ENCODE peak calls at places on chromosomes 6 and 20, in ten cellular contexts. G, K, D, F, N, I, T, P, B and X are unnamed samples. For H3K4me1 and H3K27me3, the result is how much of the 10 kb centered on the place peaks cover.

GRCh38 chr6:107635058-107635515 is 145.2 kb downstream of the SOBP start:
- DNase-seq in G (no peak), K (no peak), D (no peak), F (no peak), N (no peak), I (no peak), T (no peak), P (peak), B (peak), X (no peak)

GRCh38 chr6:170166511-170167122 is 124.3 kb downstream of the DLL1 start:
- DNase-seq in G (no peak), K (no peak), D (no peak), F (no peak), N (no peak), I (no peak), T (peak), P (no peak), B (no peak), X (peak)

GRCh38 chr6:165850434-165851019 is 187.5 kb upstream of the PDE10A start:
- DNase-seq in G (peak), K (peak), D (peak), F (peak), N (no peak), I (peak), T (peak), P (peak), B (peak), X (peak)

GRCh38 chr6:162056745-162057144 is 670.8 kb downstream of the PRKN start:
- DNase-seq in G (no peak), K (no peak), D (peak), F (no peak), N (no peak), I (no peak), T (peak), P (peak), B (peak), X (no peak)

GRCh38 chr6:110329348-110329728 is 28.8 kb downstream of the METTL24 start:
- DNase-seq in G (peak), K (no peak), D (no peak), F (no peak), N (no peak), I (no peak), T (no peak), P (no peak), B (no peak), X (no peak)

GRCh38 chr20:46520976-46521579 is 7.7 kb upstream of the ZNF334 start:
- DNase-seq in G (no peak), K (peak), D (peak), F (no peak), N (no peak), I (peak), T (peak), P (peak), B (peak), X (no peak)

GRCh38 chr20:63739129-63740069 is at the start of gene SLC2A4RG:
- DNase-seq in G (peak), K (peak), D (peak), F (peak), N (peak), I (peak), T (peak), P (peak), B (peak), X (peak)

GRCh38 chr6:118918326-118918725 is 16.6 kb downstream of the MCM9 start:
- DNase-seq in G (no peak), K (no peak), D (no peak), F (no peak), N (no peak), I (no peak), T (no peak), P (no peak), B (no peak), X (no peak)

GRCh38 chr20:6705106-6705766 is 62.2 kb upstream of the BMP2 start:
- DNase-seq in G (no peak), K (no peak), D (no peak), F (no peak), N (no peak), I (no peak), T (no peak), P (no peak), B (no peak), X (no peak)

GRCh38 chr6:156154896-156155295 is 622.3 kb upstream of the ARID1B start:
- DNase-seq in G (no peak), K (no peak), D (no peak), F (no peak), N (no peak), I (no peak), T (no peak), P (no peak), B (no peak), X (no peak)

GRCh38 chr6:7939186-7939863 is 28.7 kb upstream of the TXNDC5 start:
- DNase-seq in G (no peak), K (no peak), D (peak), F (no peak), N (no peak), I (no peak), T (no peak), P (no peak), B (no peak), X (no peak)

GRCh38 chr6:164008902-164009301 is 594.4 kb downstream of the QKI start:
- DNase-seq in G (no peak), K (no peak), D (no peak), F (no peak), N (no peak), I (no peak), T (no peak), P (no peak), B (no peak), X (no peak)

GRCh38 chr6:120876405-120876804 is 457.9 kb downstream of the TBC1D32 start:
- DNase-seq in G (no peak), K (no peak), D (no peak), F (no peak), N (no peak), I (no peak), T (no peak), P (no peak), B (no peak), X (no peak)

GRCh38 chr6:100267721-100268123 is 197.0 kb downstream of the SIM1 start:
- DNase-seq in G (no peak), K (no peak), D (no peak), F (no peak), N (no peak), I (no peak), T (no peak), P (no peak), B (no peak), X (no peak)

GRCh38 chr6:18997375-18997826 is 610.3 kb downstream of the RNF144B start:
- DNase-seq in G (no peak), K (no peak), D (peak), F (no peak), N (no peak), I (no peak), T (no peak), P (peak), B (peak), X (no peak)

GRCh38 chr6:129486333-129486732 is 223.6 kb downstream of the ARHGAP18 start:
- DNase-seq in G (no peak), K (no peak), D (no peak), F (no peak), N (no peak), I (no peak), T (no peak), P (no peak), B (no peak), X (no peak)

GRCh38 chr6:43097502-43097901 is 21.4 kb downstream of the PTK7 start:
- DNase-seq in G (no peak), K (no peak), D (no peak), F (no peak), N (no peak), I (no peak), T (no peak), P (no peak), B (no peak), X (no peak)

GRCh38 chr6:10591411-10592160 is 70.4 kb downstream of the GCNT2 start:
- DNase-seq in G (no peak), K (no peak), D (no peak), F (no peak), N (no peak), I (no peak), T (no peak), P (no peak), B (no peak), X (no peak)

GRCh38 chr6:33882154-33882553 is 78.4 kb upstream of the MLN start:
- DNase-seq in G (peak), K (no peak), D (no peak), F (no peak), N (no peak), I (no peak), T (no peak), P (no peak), B (no peak), X (no peak)

GRCh38 chr20:17626217-17627007 is 55.6 kb downstream of the RRBP1 start:
- DNase-seq in G (no peak), K (peak), D (no peak), F (peak), N (peak), I (no peak), T (peak), P (no peak), B (no peak), X (peak)

GRCh38 chr6:1402369-1402768 is 13.0 kb downstream of the FOXF2 start:
- DNase-seq in G (no peak), K (no peak), D (no peak), F (no peak), N (no peak), I (no peak), T (no peak), P (no peak), B (no peak), X (no peak)

GRCh38 chr6:117542493-117542892 is 59.8 kb downstream of the GOPC start:
- DNase-seq in G (no peak), K (no peak), D (no peak), F (no peak), N (no peak), I (no peak), T (no peak), P (no peak), B (no peak), X (no peak)

GRCh38 chr20:36384022-36384619 is 78.0 kb downstream of the DLGAP4 start:
- DNase-seq in G (no peak), K (no peak), D (peak), F (no peak), N (no peak), I (no peak), T (no peak), P (peak), B (peak), X (no peak)
- TF ChIP-seq CTCF in G (no peak), K (no peak), D (peak), F (no peak), N (no peak), I (no peak), T (no peak), P (peak), B (peak), X (no peak)

GRCh38 chr20:62646851-62647520 is 4.7 kb downstream of the SLCO4A1 start:
- DNase-seq in G (no peak), K (no peak), D (no peak), F (no peak), N (no peak), I (no peak), T (no peak), P (no peak), B (no peak), X (no peak)

GRCh38 chr20:62648318-62648995 is 6.2 kb downstream of the SLCO4A1 start:
- DNase-seq in G (no peak), K (no peak), D (no peak), F (no peak), N (no peak), I (no peak), T (no peak), P (no peak), B (no peak), X (no peak)

GRCh38 chr20:62650551-62651284 is 8.4 kb downstream of the SLCO4A1 start:
- DNase-seq in G (no peak), K (no peak), D (no peak), F (no peak), N (no peak), I (no peak), T (no peak), P (no peak), B (no peak), X (no peak)

GRCh38 chr20:62647521-62648317 is 5.4 kb downstream of the SLCO4A1 start:
- DNase-seq in G (peak), K (no peak), D (peak), F (no peak), N (peak), I (no peak), T (no peak), P (no peak), B (no peak), X (no peak)

GRCh38 chr20:62649140-62649539 is 6.8 kb downstream of the SLCO4A1 start:
- DNase-seq in G (no peak), K (no peak), D (no peak), F (no peak), N (no peak), I (no peak), T (no peak), P (no peak), B (no peak), X (no peak)
- H3K4me1 ChIP-seq in G (under half), K (half or more), D (under half), F (under half), N (under half), I (under half), T (under half), P (under half), B (under half), X (under half)

GRCh38 chr20:37451616-37452015 is 69.4 kb upstream of the NNAT start:
- DNase-seq in G (no peak), K (no peak), D (no peak), F (no peak), N (no peak), I (no peak), T (no peak), P (no peak), B (no peak), X (peak)
- H3K27me3 ChIP-seq in G (under half), K (under half), D (under half), F (under half), N (under half), I (under half), T (under half), P (under half), B (under half), X (under half)

GRCh38 chr6:146931214-146931613 is 273.0 kb upstream of the STXBP5 start:
- DNase-seq in G (no peak), K (no peak), D (no peak), F (no peak), N (no peak), I (no peak), T (no peak), P (no peak), B (no peak), X (no peak)
- TF ChIP-seq CTCF in G (no peak), K (no peak), D (no peak), F (no peak), N (no peak), I (no peak), T (no peak), P (no peak), B (no peak), X (no peak)

GRCh38 chr20:62356143-62356947 is 10.8 kb downstream of the LAMA5 start:
- DNase-seq in G (no peak), K (no peak), D (no peak), F (no peak), N (peak), I (no peak), T (no peak), P (no peak), B (no peak), X (no peak)
- H3K4me1 ChIP-seq in G (under half), K (half or more), D (under half), F (under half), N (half or more), I (under half), T (under half), P (under half), B (under half), X (half or more)